ENCODE peak calls at places on chromosomes 4 and X, in eight cellular contexts. One of them, this sample, is unnamed.

GRCh38 chr4:5870701-5871100 is 22.2 kb downstream of the CRMP1 start:
- DNase-seq in COLO829: no peak
- DNase-seq in stromal cell of bone marrow: no peak
- DNase-seq in EL: no peak
- DNase-seq in astrocyte: no peak
- DNase-seq in NB4: peak; percentile 56
- DNase-seq in CD4-positive, CD25-positive, alpha-beta regulatory T cell: no peak
- DNase-seq in stimulated activated effector memory CD8-positive, alpha-beta T cell treated with anti-CD3 and anti-CD28 coated beads, Interleukin-12 subunit alpha, Interleukin-12 subunit beta, amount 100 ng/mL, for 72 hours: no peak
- DNase-seq in this sample: no peak

GRCh38 chrX:23844502-23845138 is 61.6 kb downstream of the SAT1 start:
- DNase-seq in stimulated activated effector memory CD8-positive, alpha-beta T cell treated with anti-CD3 and anti-CD28 coated beads, Interleukin-12 subunit alpha, Interleukin-12 subunit beta, amount 100 ng/mL, for 72 hours: no peak
- DNase-seq in CD4-positive, CD25-positive, alpha-beta regulatory T cell: no peak
- DNase-seq in astrocyte: peak; percentile 21
- DNase-seq in EL: no peak
- DNase-seq in NB4: peak; percentile 72
- DNase-seq in COLO829: no peak
- DNase-seq in stromal cell of bone marrow: no peak
- DNase-seq in this sample: peak; percentile 42

GRCh38 chrX:7996414-7996813 is 69.2 kb upstream of the PNPLA4 start:
- DNase-seq in NB4: peak; percentile 50
- DNase-seq in EL: peak; percentile 18
- DNase-seq in astrocyte: peak; percentile 8
- DNase-seq in CD4-positive, CD25-positive, alpha-beta regulatory T cell: peak; percentile 1
- DNase-seq in stimulated activated effector memory CD8-positive, alpha-beta T cell treated with anti-CD3 and anti-CD28 coated beads, Interleukin-12 subunit alpha, Interleukin-12 subunit beta, amount 100 ng/mL, for 72 hours: no peak
- DNase-seq in stromal cell of bone marrow: peak; percentile 11
- DNase-seq in COLO829: peak; percentile 5
- DNase-seq in this sample: peak; percentile 0

GRCh38 chr4:153260553-153261306 is 56.5 kb downstream of the TRIM2 start:
- DNase-seq in EL: peak; percentile 22
- DNase-seq in CD4-positive, CD25-positive, alpha-beta regulatory T cell: no peak
- DNase-seq in stromal cell of bone marrow: no peak
- DNase-seq in stimulated activated effector memory CD8-positive, alpha-beta T cell treated with anti-CD3 and anti-CD28 coated beads, Interleukin-12 subunit alpha, Interleukin-12 subunit beta, amount 100 ng/mL, for 72 hours: no peak
- DNase-seq in NB4: no peak
- DNase-seq in astrocyte: no peak
- DNase-seq in COLO829: no peak
- DNase-seq in this sample: no peak

GRCh38 chr4:25863906-25864418 is 1.2 kb upstream of the SEL1L3 start:
- DNase-seq in astrocyte: no peak
- DNase-seq in EL: no peak
- DNase-seq in NB4: no peak
- DNase-seq in CD4-positive, CD25-positive, alpha-beta regulatory T cell: no peak
- DNase-seq in COLO829: no peak
- DNase-seq in stromal cell of bone marrow: no peak
- DNase-seq in stimulated activated effector memory CD8-positive, alpha-beta T cell treated with anti-CD3 and anti-CD28 coated beads, Interleukin-12 subunit alpha, Interleukin-12 subunit beta, amount 100 ng/mL, for 72 hours: no peak
- DNase-seq in this sample: no peak

GRCh38 chrX:100745806-100746537 is 14.1 kb upstream of the SYTL4 start:
- DNase-seq in EL: no peak
- DNase-seq in COLO829: no peak
- DNase-seq in astrocyte: no peak
- DNase-seq in CD4-positive, CD25-positive, alpha-beta regulatory T cell: no peak
- DNase-seq in stimulated activated effector memory CD8-positive, alpha-beta T cell treated with anti-CD3 and anti-CD28 coated beads, Interleukin-12 subunit alpha, Interleukin-12 subunit beta, amount 100 ng/mL, for 72 hours: no peak
- DNase-seq in stromal cell of bone marrow: no peak
- DNase-seq in NB4: no peak
- DNase-seq in this sample: no peak

GRCh38 chr4:650951-651883 is 22.9 kb downstream of the ATP5ME start:
- DNase-seq in stimulated activated effector memory CD8-positive, alpha-beta T cell treated with anti-CD3 and anti-CD28 coated beads, Interleukin-12 subunit alpha, Interleukin-12 subunit beta, amount 100 ng/mL, for 72 hours: no peak
- DNase-seq in astrocyte: no peak
- DNase-seq in COLO829: no peak
- DNase-seq in stromal cell of bone marrow: no peak
- DNase-seq in CD4-positive, CD25-positive, alpha-beta regulatory T cell: no peak
- DNase-seq in EL: no peak
- DNase-seq in NB4: no peak
- DNase-seq in this sample: no peak

GRCh38 chrX:39759526-39760224 is 338.1 kb downstream of the BCOR start:
- DNase-seq in stimulated activated effector memory CD8-positive, alpha-beta T cell treated with anti-CD3 and anti-CD28 coated beads, Interleukin-12 subunit alpha, Interleukin-12 subunit beta, amount 100 ng/mL, for 72 hours: no peak
- DNase-seq in CD4-positive, CD25-positive, alpha-beta regulatory T cell: no peak
- DNase-seq in NB4: no peak
- DNase-seq in stromal cell of bone marrow: no peak
- DNase-seq in EL: peak; percentile 68
- DNase-seq in astrocyte: peak; percentile 79
- DNase-seq in COLO829: no peak
- DNase-seq in this sample: no peak

GRCh38 chr4:130486186-130486585 is 1390.2 kb downstream of the C4orf33 start:
- DNase-seq in NB4: no peak
- DNase-seq in EL: peak; percentile 28
- DNase-seq in CD4-positive, CD25-positive, alpha-beta regulatory T cell: no peak
- DNase-seq in stimulated activated effector memory CD8-positive, alpha-beta T cell treated with anti-CD3 and anti-CD28 coated beads, Interleukin-12 subunit alpha, Interleukin-12 subunit beta, amount 100 ng/mL, for 72 hours: no peak
- DNase-seq in COLO829: no peak
- DNase-seq in astrocyte: peak; percentile 3
- DNase-seq in stromal cell of bone marrow: no peak
- DNase-seq in this sample: no peak

GRCh38 chrX:148836741-148837140 is 336.3 kb downstream of the AFF2 start:
- DNase-seq in COLO829: no peak
- DNase-seq in stimulated activated effector memory CD8-positive, alpha-beta T cell treated with anti-CD3 and anti-CD28 coated beads, Interleukin-12 subunit alpha, Interleukin-12 subunit beta, amount 100 ng/mL, for 72 hours: no peak
- DNase-seq in CD4-positive, CD25-positive, alpha-beta regulatory T cell: no peak
- DNase-seq in EL: no peak
- DNase-seq in NB4: no peak
- DNase-seq in stromal cell of bone marrow: no peak
- DNase-seq in astrocyte: no peak
- DNase-seq in this sample: no peak

GRCh38 chrX:47648376-47648775 is 2.0 kb downstream of the ELK1 start:
- DNase-seq in COLO829: no peak
- DNase-seq in EL: peak; percentile 21
- DNase-seq in astrocyte: no peak
- DNase-seq in CD4-positive, CD25-positive, alpha-beta regulatory T cell: no peak
- DNase-seq in NB4: no peak
- DNase-seq in stimulated activated effector memory CD8-positive, alpha-beta T cell treated with anti-CD3 and anti-CD28 coated beads, Interleukin-12 subunit alpha, Interleukin-12 subunit beta, amount 100 ng/mL, for 72 hours: no peak
- DNase-seq in stromal cell of bone marrow: no peak
- DNase-seq in this sample: no peak

GRCh38 chr4:104494822-104495559 is at the start of gene CXXC4:
- DNase-seq in COLO829: peak; percentile 17
- DNase-seq in NB4: peak; percentile 25
- DNase-seq in stromal cell of bone marrow: no peak
- DNase-seq in stimulated activated effector memory CD8-positive, alpha-beta T cell treated with anti-CD3 and anti-CD28 coated beads, Interleukin-12 subunit alpha, Interleukin-12 subunit beta, amount 100 ng/mL, for 72 hours: no peak
- DNase-seq in EL: peak; percentile 4
- DNase-seq in astrocyte: peak; percentile 74
- DNase-seq in CD4-positive, CD25-positive, alpha-beta regulatory T cell: no peak
- DNase-seq in this sample: no peak

GRCh38 chr4:2948895-2949781 is 14.1 kb downstream of the NOP14 start:
- DNase-seq in COLO829: no peak
- DNase-seq in EL: no peak
- DNase-seq in CD4-positive, CD25-positive, alpha-beta regulatory T cell: no peak
- DNase-seq in NB4: peak; percentile 51
- DNase-seq in stromal cell of bone marrow: no peak
- DNase-seq in astrocyte: no peak
- DNase-seq in stimulated activated effector memory CD8-positive, alpha-beta T cell treated with anti-CD3 and anti-CD28 coated beads, Interleukin-12 subunit alpha, Interleukin-12 subunit beta, amount 100 ng/mL, for 72 hours: no peak
- DNase-seq in this sample: peak; percentile 23

GRCh38 chr4:121041307-121042090 is 30.8 kb downstream of the NDNF start:
- DNase-seq in stimulated activated effector memory CD8-positive, alpha-beta T cell treated with anti-CD3 and anti-CD28 coated beads, Interleukin-12 subunit alpha, Interleukin-12 subunit beta, amount 100 ng/mL, for 72 hours: no peak
- DNase-seq in stromal cell of bone marrow: no peak
- DNase-seq in COLO829: no peak
- DNase-seq in NB4: no peak
- DNase-seq in CD4-positive, CD25-positive, alpha-beta regulatory T cell: no peak
- DNase-seq in EL: no peak
- DNase-seq in astrocyte: no peak
- DNase-seq in this sample: peak; percentile 24

GRCh38 chr4:46931981-46932380 is 22.9 kb upstream of the COX7B2 start:
- DNase-seq in stimulated activated effector memory CD8-positive, alpha-beta T cell treated with anti-CD3 and anti-CD28 coated beads, Interleukin-12 subunit alpha, Interleukin-12 subunit beta, amount 100 ng/mL, for 72 hours: no peak
- DNase-seq in COLO829: peak; percentile 25
- DNase-seq in CD4-positive, CD25-positive, alpha-beta regulatory T cell: no peak
- DNase-seq in stromal cell of bone marrow: peak; percentile 31
- DNase-seq in EL: peak; percentile 48
- DNase-seq in NB4: peak; percentile 61
- DNase-seq in astrocyte: peak; percentile 30
- DNase-seq in this sample: peak; percentile 52

GRCh38 chrX:110082156-110082555 is 79.2 kb downstream of the TMEM164 start:
- DNase-seq in stimulated activated effector memory CD8-positive, alpha-beta T cell treated with anti-CD3 and anti-CD28 coated beads, Interleukin-12 subunit alpha, Interleukin-12 subunit beta, amount 100 ng/mL, for 72 hours: no peak
- DNase-seq in COLO829: no peak
- DNase-seq in EL: peak; percentile 70
- DNase-seq in CD4-positive, CD25-positive, alpha-beta regulatory T cell: no peak
- DNase-seq in astrocyte: peak; percentile 95
- DNase-seq in stromal cell of bone marrow: peak; percentile 47
- DNase-seq in NB4: no peak
- DNase-seq in this sample: no peak

GRCh38 chr4:25154594-25155265 is 5.5 kb downstream of the SEPSECS start:
- DNase-seq in astrocyte: no peak
- DNase-seq in EL: no peak
- DNase-seq in stromal cell of bone marrow: no peak
- DNase-seq in CD4-positive, CD25-positive, alpha-beta regulatory T cell: no peak
- DNase-seq in stimulated activated effector memory CD8-positive, alpha-beta T cell treated with anti-CD3 and anti-CD28 coated beads, Interleukin-12 subunit alpha, Interleukin-12 subunit beta, amount 100 ng/mL, for 72 hours: no peak
- DNase-seq in NB4: no peak
- DNase-seq in COLO829: no peak
- DNase-seq in this sample: no peak

GRCh38 chr4:109205186-109205585 is 97.3 kb downstream of the COL25A1 start:
- DNase-seq in EL: no peak
- DNase-seq in NB4: no peak
- DNase-seq in CD4-positive, CD25-positive, alpha-beta regulatory T cell: no peak
- DNase-seq in COLO829: no peak
- DNase-seq in astrocyte: no peak
- DNase-seq in stromal cell of bone marrow: no peak
- DNase-seq in stimulated activated effector memory CD8-positive, alpha-beta T cell treated with anti-CD3 and anti-CD28 coated beads, Interleukin-12 subunit alpha, Interleukin-12 subunit beta, amount 100 ng/mL, for 72 hours: no peak
- DNase-seq in this sample: no peak

GRCh38 chrX:30649859-30650258 is 3.4 kb upstream of the GK start:
- DNase-seq in stromal cell of bone marrow: no peak
- DNase-seq in astrocyte: no peak
- DNase-seq in stimulated activated effector memory CD8-positive, alpha-beta T cell treated with anti-CD3 and anti-CD28 coated beads, Interleukin-12 subunit alpha, Interleukin-12 subunit beta, amount 100 ng/mL, for 72 hours: no peak
- DNase-seq in CD4-positive, CD25-positive, alpha-beta regulatory T cell: no peak
- DNase-seq in NB4: no peak
- DNase-seq in COLO829: no peak
- DNase-seq in EL: no peak
- DNase-seq in this sample: no peak

GRCh38 chrX:68801737-68802290 is 27.0 kb upstream of the EFNB1 start:
- DNase-seq in astrocyte: no peak
- DNase-seq in EL: no peak
- DNase-seq in stromal cell of bone marrow: no peak
- DNase-seq in NB4: no peak
- DNase-seq in stimulated activated effector memory CD8-positive, alpha-beta T cell treated with anti-CD3 and anti-CD28 coated beads, Interleukin-12 subunit alpha, Interleukin-12 subunit beta, amount 100 ng/mL, for 72 hours: no peak
- DNase-seq in CD4-positive, CD25-positive, alpha-beta regulatory T cell: no peak
- DNase-seq in COLO829: no peak
- DNase-seq in this sample: no peak

This sample was measured in MV-4-11.